ENCODE peak calls at places on chromosomes 16 and 17, in seven cellular contexts. S, M, D, Y, U, Q and X are unnamed samples.

GRCh38 chr16:81445143-81445922 is 725 bp downstream of the CMIP start:
- DNase-seq in U (no peak), Y (peak; percentile 67), S (peak; percentile 27), D (peak; percentile 54), M (peak; percentile 72), Q (no peak), X (no peak)

GRCh38 chr17:78500806-78501205 is 76.4 kb downstream of the DNAH17 start:
- DNase-seq in Q (no peak), Y (no peak), D (no peak), U (no peak), M (no peak), S (no peak), X (no peak)

GRCh38 chr17:40717776-40718175 is 14.2 kb upstream of the KRT24 start:
- DNase-seq in S (no peak), U (no peak), Y (no peak), Q (no peak), D (no peak), M (no peak), X (no peak)

GRCh38 chr17:34665150-34665802 is 85.9 kb downstream of the TMEM132E start:
- DNase-seq in Q (peak; percentile 25), S (no peak), D (no peak), U (no peak), M (no peak), Y (no peak), X (no peak)

GRCh38 chr17:40106760-40107265 is 6.4 kb upstream of the NR1D1 start:
- DNase-seq in S (no peak), D (no peak), U (no peak), Y (no peak), M (no peak), Q (no peak), X (peak; percentile 40)

GRCh38 chr17:46770818-46771600 is 47.5 kb downstream of the WNT3 start:
- DNase-seq in Y (peak; percentile 52), Q (no peak), D (no peak), U (no peak), S (no peak), M (no peak), X (peak; percentile 47)

GRCh38 chr17:54426287-54426886 is 474.3 kb upstream of the TOM1L1 start:
- DNase-seq in Q (peak; percentile 28), D (peak; percentile 65), Y (peak; percentile 1), S (no peak), U (no peak), M (no peak), X (peak; percentile 4)

GRCh38 chr16:85416267-85417109 is 196.6 kb upstream of the GSE1 start:
- DNase-seq in M (peak; percentile 97), S (peak; percentile 62), Y (peak; percentile 84), U (no peak), D (peak; percentile 97), Q (peak; percentile 64), X (peak; percentile 85)